ENCODE peak calls at places on chromosome 12, in six cellular contexts. P is caudate nucleus, B is GM20000, Q is NCI-H1694 treated with DMSO at 0.1 percent for 48 hours, I is IMR-90, O is HFF-Myc. E is an unnamed sample.

GRCh38 chr12:51281202-51281924 is 11.1 kb upstream of the SMAGP start:
- DNase-seq in P (no peak), O (no peak), Q (no peak), I (peak), B (no peak), E (no peak)

GRCh38 chr12:12563529-12563928 is 866 bp upstream of the DUSP16 start:
- DNase-seq in O (no peak), Q (no peak), B (no peak), I (peak), P (no peak), E (no peak)

GRCh38 chr12:111298583-111299436 is 70.1 kb downstream of the PHETA1 start:
- DNase-seq in O (no peak), P (peak), B (peak), I (peak), Q (peak), E (peak)

GRCh38 chr12:27220057-27220987 is 23.8 kb upstream of the STK38L start:
- DNase-seq in O (no peak), Q (no peak), P (no peak), B (no peak), I (peak), E (no peak)

GRCh38 chr12:114665411-114666181 is 18.4 kb downstream of the TBX3 start:
- DNase-seq in I (no peak), Q (no peak), O (no peak), P (no peak), B (no peak), E (no peak)

GRCh38 chr12:82627799-82628198 is 58.9 kb upstream of the TMTC2 start:
- DNase-seq in I (peak), B (peak), P (no peak), O (no peak), Q (peak), E (no peak)

GRCh38 chr12:47407730-47408129 is 298.1 kb downstream of the RPAP3 start:
- DNase-seq in B (no peak), P (no peak), I (no peak), O (no peak), Q (no peak), E (no peak)

GRCh38 chr12:12992418-12993175 is 7.5 kb downstream of the HEBP1 start:
- DNase-seq in P (no peak), O (peak), Q (no peak), B (no peak), I (peak), E (no peak)

GRCh38 chr12:12673296-12673695 is 22.7 kb downstream of the GPR19 start:
- DNase-seq in B (no peak), I (peak), O (no peak), P (no peak), Q (no peak), E (no peak)

GRCh38 chr12:38324896-38325295 is 8.3 kb downstream of the ALG10B start:
- DNase-seq in O (no peak), Q (no peak), I (no peak), B (no peak), P (no peak), E (no peak)